ENCODE peak calls at places on chromosomes 11 and 22, in five cellular contexts. H is colonic mucosa; A is cardiac muscle cell; B is CD8-positive, alpha-beta T cell; K is fibroblast of the aortic adventitia. Z is an unnamed sample.

GRCh38 chr11:2841411-2842190 is 44.0 kb downstream of the CDKN1C start:
- DNase-seq in H (no peak), A (no peak), K (no peak), B (no peak), Z (no peak)

GRCh38 chr11:504053-504993 is 2.7 kb downstream of the RNH1 start:
- DNase-seq in K (peak; percentile 82), A (no peak), H (peak; percentile 53), B (no peak), Z (peak; percentile 27)

GRCh38 chr11:64522036-64522435 is 69.0 kb upstream of the SLC22A12 start:
- DNase-seq in B (no peak), K (no peak), H (no peak), A (no peak), Z (no peak)

GRCh38 chr11:2741377-2742131 is 41.8 kb upstream of the KCNQ1OT1 start:
- DNase-seq in H (no peak), B (no peak), A (no peak), K (peak; percentile 67), Z (no peak)

GRCh38 chr22:25334091-25334490 is 114.7 kb downstream of the CRYBB2 start:
- DNase-seq in B (peak; percentile 7), A (peak; percentile 79), H (peak; percentile 71), K (peak; percentile 14), Z (peak; percentile 39)

GRCh38 chr11:113304916-113305315 is 9.5 kb upstream of the TTC12 start:
- DNase-seq in K (no peak), B (no peak), H (no peak), A (no peak), Z (no peak)

GRCh38 chr11:122199661-122200060 is 83.6 kb upstream of the BLID start:
- DNase-seq in H (no peak), K (peak; percentile 64), B (no peak), A (no peak), Z (no peak)

GRCh38 chr11:1161410-1162152 is 3.8 kb downstream of the MUC5AC start:
- DNase-seq in A (no peak), B (no peak), K (no peak), H (no peak), Z (peak; percentile 5)

GRCh38 chr11:46664612-46665011 is 35.8 kb downstream of the ARHGAP1 start:
- DNase-seq in H (no peak), B (no peak), K (no peak), A (no peak), Z (no peak)

GRCh38 chr11:19117760-19118097 is 761 bp downstream of the ZDHHC13 start:
- DNase-seq in K (peak; percentile 37), B (no peak), A (no peak), H (no peak), Z (no peak)

GRCh38 chr11:93251922-93252321 is 54.1 kb upstream of the SLC36A4 start:
- DNase-seq in H (no peak), B (no peak), A (no peak), K (no peak), Z (no peak)

GRCh38 chr11:93253111-93253510 is 55.3 kb upstream of the SLC36A4 start:
- DNase-seq in B (no peak), H (no peak), K (no peak), A (no peak), Z (no peak)

GRCh38 chr11:93244018-93244417 is 46.2 kb upstream of the SLC36A4 start:
- DNase-seq in A (no peak), K (no peak), B (no peak), H (no peak), Z (no peak)

GRCh38 chr11:93249437-93250210 is 51.8 kb upstream of the SLC36A4 start:
- DNase-seq in K (no peak), A (no peak), B (no peak), H (no peak), Z (no peak)

GRCh38 chr11:93248602-93249001 is 50.8 kb upstream of the SLC36A4 start:
- DNase-seq in H (no peak), B (no peak), A (no peak), K (peak; percentile 15), Z (no peak)
- TF ChIP-seq CTCF in H (no peak), B (no peak), A (peak; percentile 27), K (peak; percentile 32), Z (no peak)

DNA sequence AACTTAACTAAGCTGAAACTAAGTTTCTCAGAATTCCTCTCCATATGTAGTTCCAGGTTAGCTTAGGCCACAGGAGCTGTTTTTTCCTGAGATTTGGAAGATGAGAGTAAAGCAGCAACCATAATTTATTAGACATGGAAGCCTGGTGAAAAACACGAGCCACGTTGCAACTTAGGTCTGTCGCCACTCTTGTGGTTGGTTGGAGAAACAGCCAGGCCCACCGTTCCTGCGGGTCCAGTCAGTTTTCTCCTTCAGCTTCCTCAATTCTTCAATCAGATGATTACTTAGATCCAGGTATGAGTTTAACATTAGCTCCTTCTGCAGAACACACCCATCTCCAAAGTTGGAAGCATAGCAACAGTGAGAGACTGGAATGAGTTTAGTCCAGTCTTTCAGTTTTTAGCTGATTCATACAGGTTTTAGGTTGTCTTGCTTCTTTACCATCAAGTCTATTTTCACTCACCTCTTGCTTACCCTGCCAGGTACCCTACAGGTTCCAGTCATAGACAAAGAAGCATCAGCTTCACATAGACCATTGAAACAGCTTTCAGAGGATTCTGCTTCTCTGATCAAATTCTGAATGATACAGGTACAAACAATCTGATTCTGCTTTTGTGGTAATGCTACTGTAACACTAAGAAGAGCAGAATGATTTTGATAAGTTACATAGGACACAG is 18.6 kb downstream of the CASP12 start:
- DNase-seq in B (no peak), K (no peak), H (no peak), A (no peak), Z (no peak)
- TF ChIP-seq CTCF in B (no peak), K (no peak), H (no peak), A (no peak), Z (no peak)

DNA sequence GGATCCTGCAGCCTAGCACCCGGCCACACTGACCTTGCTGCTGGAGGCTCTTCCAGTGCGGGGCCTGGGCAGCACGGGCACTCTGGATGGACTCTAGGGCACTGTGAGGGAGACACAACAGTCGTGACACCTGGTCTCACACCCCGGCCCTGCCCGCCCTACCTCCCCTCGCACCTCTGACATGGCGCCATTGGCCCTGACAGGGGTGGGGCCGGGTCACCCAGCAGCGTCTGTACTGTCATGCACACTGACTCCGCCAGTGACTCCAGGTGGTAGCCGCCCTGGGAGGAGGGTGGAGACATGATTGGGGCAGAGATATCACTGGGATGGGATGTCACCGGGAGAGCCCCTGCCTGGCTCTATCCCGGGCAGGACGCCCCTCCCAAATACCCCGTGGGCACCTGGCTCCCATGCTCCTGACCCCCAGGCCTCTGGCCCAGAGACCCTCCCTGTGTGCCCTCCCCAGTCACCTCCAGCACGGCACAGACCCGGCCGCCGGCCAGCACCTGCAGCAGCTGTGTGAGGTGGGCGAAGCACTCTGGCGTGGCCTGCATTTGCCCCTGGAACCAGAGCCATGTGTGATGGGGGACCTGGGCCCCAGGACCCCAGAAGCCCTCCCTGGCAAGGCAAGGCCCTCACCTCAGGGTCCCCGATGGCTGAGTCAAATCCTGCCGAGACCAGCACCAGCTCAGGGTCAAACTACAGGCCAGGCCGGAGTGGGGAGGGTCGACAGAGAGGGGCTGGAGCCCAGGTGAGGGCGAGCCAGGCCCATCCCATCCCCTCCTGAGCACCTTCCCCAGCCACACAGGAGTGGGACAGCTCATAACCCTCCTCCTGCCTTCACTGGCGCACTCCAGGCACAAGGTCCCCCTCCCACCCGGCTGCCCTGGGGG is 2.6 kb downstream of the HDAC10 start:
- DNase-seq in B (no peak), A (no peak), K (no peak), H (no peak), Z (no peak)
- TF ChIP-seq CTCF in B (no peak), A (no peak), K (no peak), H (no peak), Z (no peak)

GRCh38 chr11:65594991-65595920 is at the start of gene KCNK7:
- DNase-seq in K (no peak), B (no peak), H (no peak), A (no peak), Z (no peak)
- TF ChIP-seq CTCF in K (no peak), B (no peak), H (no peak), A (no peak), Z (no peak)

GRCh38 chr11:61082931-61083531 is 19.3 kb upstream of the CD5 start:
- DNase-seq in A (no peak), H (no peak), B (no peak), K (no peak), Z (no peak)

GRCh38 chr11:61082161-61082870 is 20.0 kb upstream of the CD5 start:
- DNase-seq in K (no peak), B (no peak), A (no peak), H (no peak), Z (no peak)

GRCh38 chr11:61080986-61081590 is 21.2 kb upstream of the CD5 start:
- DNase-seq in H (no peak), K (no peak), B (no peak), A (no peak), Z (no peak)

GRCh38 chr11:61080526-61080925 is 21.8 kb upstream of the CD5 start:
- DNase-seq in K (no peak), H (no peak), A (no peak), B (no peak), Z (no peak)

GRCh38 chr11:61083601-61084147 is 18.6 kb upstream of the CD5 start:
- DNase-seq in B (no peak), H (no peak), A (no peak), K (no peak), Z (no peak)
- TF ChIP-seq CTCF in B (no peak), H (no peak), A (no peak), K (no peak), Z (no peak)

DNA sequence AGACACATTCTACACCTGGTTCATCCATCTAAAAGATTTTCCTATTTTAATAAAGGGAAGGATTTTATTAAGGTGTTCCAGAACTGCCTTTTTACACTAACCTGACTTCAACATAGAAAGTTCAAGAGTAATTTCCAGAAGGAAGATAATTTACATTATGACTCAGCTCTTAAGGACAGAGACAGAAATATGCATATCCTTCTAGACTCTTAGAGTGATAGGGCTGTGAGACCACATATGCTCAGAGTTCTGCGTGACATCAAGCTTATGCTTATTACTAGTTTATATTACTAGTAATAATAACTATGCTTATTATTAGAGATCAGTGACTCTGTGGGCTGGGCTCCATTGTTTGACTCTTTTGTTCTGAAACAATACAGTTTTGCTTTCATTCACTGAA is 4.6 kb downstream of the PDGFD start:
- DNase-seq in B (no peak), K (no peak), H (no peak), A (no peak), Z (no peak)
- TF ChIP-seq CTCF in B (no peak), K (no peak), H (no peak), A (no peak), Z (no peak)

Z was measured in activated B cell treated with CpG ODN at 0.5 μM for 24 hours.